ENCODE peak calls at places on chromosomes 11 and 22, in five cellular contexts. M is HCT116, R is esophagus muscularis mucosa, E is GM12878, Q is adrenal gland. P is an unnamed sample.
A peak's percentile ranks its signal among the peaks of the same experiment; 100 is the strongest.

GRCh38 chr22:28674121-28674563 is 5.5 kb downstream of the TTC28 start:
- DNase-seq in R (no peak), E (peak; percentile 40), Q (no peak), M (no peak), P (no peak)

GRCh38 chr22:19111584-19111983 is 10.6 kb downstream of the DGCR2 start:
- DNase-seq in R (no peak), Q (no peak), M (no peak), E (no peak), P (no peak)

GRCh38 chr11:111571829-111572501 is 30.3 kb upstream of the SIK2 start:
- DNase-seq in Q (no peak), R (no peak), E (no peak), M (no peak), P (no peak)

GRCh38 chr11:117382746-117383145 is 55.1 kb downstream of the CEP164 start:
- DNase-seq in M (no peak), R (no peak), Q (no peak), E (no peak), P (no peak)

GRCh38 chr11:78539566-78539965 is 35.1 kb downstream of the NARS2 start:
- DNase-seq in R (no peak), E (no peak), Q (no peak), M (no peak), P (no peak)

GRCh38 chr11:46659908-46660307 is 40.5 kb downstream of the ARHGAP1 start:
- DNase-seq in Q (peak; percentile 29), M (no peak), R (no peak), E (no peak), P (no peak)

GRCh38 chr11:69984457-69985261 is 93.5 kb upstream of the ANO1 start:
- DNase-seq in E (no peak), Q (no peak), R (no peak), M (no peak), P (no peak)

GRCh38 chr22:27720860-27721259 is 80.7 kb downstream of the MN1 start:
- DNase-seq in E (no peak), R (no peak), M (no peak), Q (no peak), P (no peak)

GRCh38 chr22:24068377-24068680 is 57.2 kb downstream of the CABIN1 start:
- DNase-seq in Q (no peak), M (no peak), E (no peak), R (no peak), P (no peak)

GRCh38 chr22:37906364-37907008 is 389 bp downstream of the MICALL1 start:
- DNase-seq in E (no peak), M (no peak), R (no peak), Q (no peak), P (peak; percentile 24)

GRCh38 chr22:45208993-45209838 is 31.5 kb downstream of the KIAA0930 start:
- DNase-seq in E (no peak), M (no peak), R (no peak), Q (peak; percentile 58), P (no peak)

GRCh38 chr11:58912124-58912523 is 27.2 kb upstream of the GLYATL1 start:
- DNase-seq in M (no peak), R (no peak), E (no peak), Q (no peak), P (no peak)

GRCh38 chr11:61833478-61833877 is 5.4 kb downstream of the FADS2 start:
- DNase-seq in M (no peak), E (no peak), R (no peak), Q (peak; percentile 39), P (no peak)
- H3K36me3 ChIP-seq in M (no peaks in the 10 kb centered on the region), E (peaks cover 6% of the 10 kb centered on the region), R (no peaks in the 10 kb centered on the region), Q (no peaks in the 10 kb centered on the region), P (no peaks in the 10 kb centered on the region)

GRCh38 chr11:62853279-62853965 is 14.0 kb upstream of the WDR74 start:
- DNase-seq in M (no peak), E (no peak), R (no peak), Q (no peak), P (no peak)

GRCh38 chr11:62850911-62851806 is 11.8 kb upstream of the WDR74 start:
- DNase-seq in M (peak; percentile 47), R (no peak), Q (no peak), E (no peak), P (no peak)

GRCh38 chr11:62852523-62853188 is 13.3 kb upstream of the WDR74 start:
- DNase-seq in M (no peak), R (no peak), Q (no peak), E (no peak), P (no peak)

GRCh38 chr11:62854013-62854824 is 14.8 kb upstream of the WDR74 start:
- DNase-seq in E (no peak), M (no peak), R (no peak), Q (no peak), P (no peak)

GRCh38 chr11:62851807-62852522 is 12.6 kb upstream of the WDR74 start:
- DNase-seq in E (no peak), Q (no peak), R (no peak), M (no peak), P (no peak)
- TF ChIP-seq POLR2A in E (no peak), Q (no peak), R (no peak), M (no peak), P (no peak)

GRCh38 chr11:2777871-2778629 is 78.3 kb upstream of the KCNQ1OT1 start:
- DNase-seq in R (peak; percentile 89), Q (no peak), M (no peak), E (no peak), P (peak; percentile 17)

GRCh38 chr11:2777396-2777795 is 77.6 kb upstream of the KCNQ1OT1 start:
- DNase-seq in R (peak; percentile 66), M (no peak), Q (peak; percentile 55), E (no peak), P (peak; percentile 7)

GRCh38 chr11:2779499-2779980 is 79.7 kb upstream of the KCNQ1OT1 start:
- DNase-seq in E (no peak), R (peak; percentile 77), Q (no peak), M (no peak), P (peak; percentile 89)

GRCh38 chr11:2779981-2780849 is 80.4 kb upstream of the KCNQ1OT1 start:
- DNase-seq in E (no peak), Q (peak; percentile 61), R (peak; percentile 88), M (no peak), P (peak; percentile 59)

GRCh38 chr11:2778630-2779498 is 79.1 kb upstream of the KCNQ1OT1 start:
- DNase-seq in E (no peak), M (no peak), R (peak; percentile 92), Q (peak; percentile 93), P (peak; percentile 85)
- TF ChIP-seq CTCF in E (no peak), M (no peak), R (peak; percentile 51), Q (peak; percentile 75), P (no peak)

GRCh38 chr11:73651252-73651651 is 4.9 kb downstream of the PLEKHB1 start:
- DNase-seq in R (no peak), Q (no peak), E (no peak), M (no peak), P (no peak)

GRCh38 chr11:73650400-73650799 is 4.0 kb downstream of the PLEKHB1 start:
- DNase-seq in Q (no peak), M (no peak), R (no peak), E (no peak), P (no peak)

GRCh38 chr11:73651661-73652045 is 5.3 kb downstream of the PLEKHB1 start:
- DNase-seq in E (no peak), R (no peak), M (no peak), Q (no peak), P (no peak)

GRCh38 chr11:73652856-73653559 is 6.6 kb downstream of the PLEKHB1 start:
- DNase-seq in R (no peak), Q (no peak), E (no peak), M (no peak), P (no peak)

GRCh38 chr11:73652046-73652730 is 5.8 kb downstream of the PLEKHB1 start:
- DNase-seq in M (peak; percentile 36), R (no peak), E (no peak), Q (no peak), P (peak; percentile 91)
- H3K36me3 ChIP-seq in M (no peaks in the 10 kb centered on the region), R (no peaks in the 10 kb centered on the region), E (no peaks in the 10 kb centered on the region), Q (no peaks in the 10 kb centered on the region), P (no peaks in the 10 kb centered on the region)

DNA sequence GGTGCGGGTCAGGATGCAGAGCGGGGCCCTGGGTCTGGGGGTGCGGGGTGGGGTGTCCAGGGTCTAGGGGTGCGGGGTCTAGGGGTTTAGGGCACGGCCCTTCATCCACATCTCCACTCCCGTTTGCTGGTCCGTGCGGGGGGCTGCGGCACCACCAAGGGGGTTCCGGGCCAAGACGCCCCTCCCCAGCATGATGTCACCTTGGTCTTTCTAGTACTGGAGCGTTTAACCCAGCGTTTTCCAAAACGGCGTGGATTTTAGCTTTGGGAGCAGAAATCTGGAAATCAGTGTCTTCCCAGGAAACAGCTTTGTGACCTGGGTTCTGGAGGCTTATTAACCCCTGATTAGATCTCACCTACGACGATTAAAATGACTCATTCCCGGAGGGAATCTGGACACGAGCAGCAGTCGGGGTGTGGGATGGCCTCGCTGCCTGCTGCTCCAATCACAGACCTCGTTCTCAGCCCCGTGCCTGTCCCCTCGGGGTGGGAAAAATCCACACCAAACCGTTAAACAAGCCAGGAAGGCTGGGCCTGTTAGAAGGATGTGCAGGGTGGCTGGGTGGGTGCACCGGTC is 759 bp downstream of the AP2A2 start:
- DNase-seq in M (peak; percentile 10), Q (peak; percentile 73), E (no peak), R (no peak), P (no peak)
- TF ChIP-seq POLR2A in M (no peak), Q (peak; percentile 38), E (no peak), R (no peak), P (no peak)

GRCh38 chr11:65915101-65915820 is 3.6 kb downstream of the C11orf68 start:
- DNase-seq in R (no peak), M (no peak), E (no peak), Q (no peak), P (no peak)

GRCh38 chr11:65915821-65916251 is 3.0 kb downstream of the C11orf68 start:
- DNase-seq in M (peak; percentile 89), R (no peak), Q (peak; percentile 96), E (no peak), P (peak; percentile 60)

GRCh38 chr11:65907878-65908277 is 7.7 kb upstream of the FOSL1 start:
- DNase-seq in M (no peak), R (no peak), E (no peak), Q (no peak), P (no peak)

GRCh38 chr11:65912840-65913239 is 6.0 kb downstream of the C11orf68 start:
- DNase-seq in R (no peak), Q (no peak), E (no peak), M (no peak), P (no peak)

DNA sequence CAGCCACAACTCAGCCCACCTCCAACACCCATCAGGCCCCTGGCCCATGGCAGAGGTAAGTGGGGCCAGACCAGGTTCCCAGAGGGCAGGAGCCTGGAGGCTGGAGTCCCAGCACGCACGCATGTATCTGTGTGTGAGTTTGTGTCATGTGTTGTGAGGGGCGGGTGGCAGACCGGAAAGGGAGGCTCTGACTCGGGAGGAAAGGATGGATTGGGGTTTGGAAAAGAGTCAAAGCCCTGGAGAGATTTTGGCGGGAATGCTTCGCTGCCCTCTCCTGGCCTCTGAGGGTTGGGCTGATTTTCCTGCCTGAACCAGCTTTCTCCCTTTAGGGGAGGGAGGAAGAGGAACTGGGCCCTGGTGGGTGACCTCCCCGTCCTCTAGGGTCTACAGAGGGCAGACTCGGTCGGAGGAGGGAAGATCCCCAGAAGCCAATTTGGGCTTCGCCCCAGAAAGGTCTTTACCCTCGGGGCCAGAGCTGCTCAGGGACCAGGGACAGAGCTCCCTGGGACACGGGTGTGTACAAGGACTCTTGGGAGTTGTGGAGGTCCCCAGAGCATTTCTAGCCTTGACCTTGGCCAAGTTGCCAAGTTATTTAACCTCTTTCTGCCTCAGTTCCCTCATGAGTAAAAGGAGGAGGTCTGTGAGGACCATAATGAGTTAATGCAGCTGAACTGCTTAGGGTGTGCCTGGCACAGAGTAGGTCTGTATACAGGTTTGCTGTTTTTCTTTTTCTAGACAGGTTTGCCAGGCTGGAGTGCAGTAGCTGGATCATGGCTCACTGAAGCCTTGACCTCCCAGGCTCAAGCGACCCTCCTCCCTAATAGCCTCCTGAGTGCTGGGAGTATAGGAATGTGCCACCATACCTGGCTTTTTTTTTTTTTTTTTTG is 6.9 kb downstream of the C11orf68 start:
- DNase-seq in M (peak; percentile 72), Q (peak; percentile 50), R (no peak), E (no peak), P (peak; percentile 53)
- TF ChIP-seq CTCF in M (no peak), Q (no peak), R (peak; percentile 40), E (peak; percentile 26), P (no peak)

GRCh38 chr11:35066029-35066428 is 72.9 kb upstream of the CD44 start:
- DNase-seq in Q (no peak), E (no peak), M (no peak), R (no peak), P (no peak)
- H3K36me3 ChIP-seq in Q (no peaks in the 10 kb centered on the region), E (no peaks in the 10 kb centered on the region), M (no peaks in the 10 kb centered on the region), R (no peaks in the 10 kb centered on the region), P (no peaks in the 10 kb centered on the region)

P was measured in testis.